ENCODE peak calls at places on chromosomes 4 and X, in eight cellular contexts. One of them, this sample, is unnamed.

GRCh38 chrX:100673397-100673953 is 29.5 kb downstream of the SRPX2 start:
- DNase-seq in psoas muscle: no peak
- DNase-seq in astrocyte: peak
- DNase-seq in transverse colon: no peak
- DNase-seq in neural crest cell: no peak
- DNase-seq in tibial nerve: no peak
- DNase-seq in esophagus squamous epithelium: no peak
- DNase-seq in colonic mucosa: no peak
- DNase-seq in this sample: no peak

GRCh38 chr4:73620115-73620792 is at the start of gene RASSF6:
- DNase-seq in transverse colon: peak
- DNase-seq in colonic mucosa: peak
- DNase-seq in neural crest cell: no peak
- DNase-seq in astrocyte: peak
- DNase-seq in tibial nerve: no peak
- DNase-seq in esophagus squamous epithelium: no peak
- DNase-seq in psoas muscle: no peak
- DNase-seq in this sample: no peak

GRCh38 chr4:99201687-99202086 is 17.4 kb downstream of the ADH6 start:
- DNase-seq in esophagus squamous epithelium: no peak
- DNase-seq in psoas muscle: no peak
- DNase-seq in colonic mucosa: no peak
- DNase-seq in transverse colon: no peak
- DNase-seq in astrocyte: no peak
- DNase-seq in neural crest cell: no peak
- DNase-seq in tibial nerve: no peak
- DNase-seq in this sample: no peak

GRCh38 chrX:20477836-20478532 is 211.3 kb upstream of the RPS6KA3 start:
- DNase-seq in psoas muscle: no peak
- DNase-seq in tibial nerve: no peak
- DNase-seq in transverse colon: peak
- DNase-seq in esophagus squamous epithelium: no peak
- DNase-seq in neural crest cell: no peak
- DNase-seq in colonic mucosa: peak
- DNase-seq in astrocyte: no peak
- DNase-seq in this sample: no peak

GRCh38 chr4:86449746-86450145 is 89.9 kb upstream of the MAPK10 start:
- DNase-seq in tibial nerve: no peak
- DNase-seq in transverse colon: no peak
- DNase-seq in neural crest cell: no peak
- DNase-seq in astrocyte: no peak
- DNase-seq in esophagus squamous epithelium: no peak
- DNase-seq in colonic mucosa: no peak
- DNase-seq in psoas muscle: no peak
- DNase-seq in this sample: no peak

GRCh38 chr4:124810814-124811213 is 98.3 kb upstream of the ANKRD50 start:
- DNase-seq in tibial nerve: no peak
- DNase-seq in astrocyte: no peak
- DNase-seq in neural crest cell: no peak
- DNase-seq in transverse colon: no peak
- DNase-seq in psoas muscle: no peak
- DNase-seq in esophagus squamous epithelium: no peak
- DNase-seq in colonic mucosa: no peak
- DNase-seq in this sample: no peak

GRCh38 chrX:13261348-13261747 is 58.5 kb downstream of the ATXN3L start:
- DNase-seq in esophagus squamous epithelium: no peak
- DNase-seq in astrocyte: no peak
- DNase-seq in neural crest cell: no peak
- DNase-seq in tibial nerve: no peak
- DNase-seq in colonic mucosa: no peak
- DNase-seq in psoas muscle: no peak
- DNase-seq in transverse colon: no peak
- DNase-seq in this sample: no peak

GRCh38 chr4:104890598-104890997 is 256.1 kb upstream of the TET2 start:
- DNase-seq in neural crest cell: no peak
- DNase-seq in colonic mucosa: no peak
- DNase-seq in esophagus squamous epithelium: no peak
- DNase-seq in transverse colon: no peak
- DNase-seq in astrocyte: no peak
- DNase-seq in tibial nerve: no peak
- DNase-seq in psoas muscle: no peak
- DNase-seq in this sample: no peak

GRCh38 chr4:101071241-101071640 is 276.1 kb downstream of the PPP3CA start:
- DNase-seq in colonic mucosa: no peak
- DNase-seq in astrocyte: peak
- DNase-seq in tibial nerve: no peak
- DNase-seq in esophagus squamous epithelium: no peak
- DNase-seq in neural crest cell: no peak
- DNase-seq in psoas muscle: no peak
- DNase-seq in transverse colon: no peak
- DNase-seq in this sample: no peak

GRCh38 chr4:38237139-38237538 is 276.9 kb downstream of the PTTG2 start:
- DNase-seq in psoas muscle: no peak
- DNase-seq in neural crest cell: no peak
- DNase-seq in tibial nerve: no peak
- DNase-seq in esophagus squamous epithelium: no peak
- DNase-seq in transverse colon: no peak
- DNase-seq in colonic mucosa: no peak
- DNase-seq in astrocyte: peak
- DNase-seq in this sample: no peak
- TF ChIP-seq CTCF in psoas muscle: no peak
- TF ChIP-seq CTCF in neural crest cell: no peak
- TF ChIP-seq CTCF in tibial nerve: no peak
- TF ChIP-seq CTCF in esophagus squamous epithelium: no peak
- TF ChIP-seq CTCF in transverse colon: no peak
- TF ChIP-seq CTCF in colonic mucosa: no peak
- TF ChIP-seq CTCF in astrocyte: no peak
- TF ChIP-seq CTCF in this sample: no peak

DNA sequence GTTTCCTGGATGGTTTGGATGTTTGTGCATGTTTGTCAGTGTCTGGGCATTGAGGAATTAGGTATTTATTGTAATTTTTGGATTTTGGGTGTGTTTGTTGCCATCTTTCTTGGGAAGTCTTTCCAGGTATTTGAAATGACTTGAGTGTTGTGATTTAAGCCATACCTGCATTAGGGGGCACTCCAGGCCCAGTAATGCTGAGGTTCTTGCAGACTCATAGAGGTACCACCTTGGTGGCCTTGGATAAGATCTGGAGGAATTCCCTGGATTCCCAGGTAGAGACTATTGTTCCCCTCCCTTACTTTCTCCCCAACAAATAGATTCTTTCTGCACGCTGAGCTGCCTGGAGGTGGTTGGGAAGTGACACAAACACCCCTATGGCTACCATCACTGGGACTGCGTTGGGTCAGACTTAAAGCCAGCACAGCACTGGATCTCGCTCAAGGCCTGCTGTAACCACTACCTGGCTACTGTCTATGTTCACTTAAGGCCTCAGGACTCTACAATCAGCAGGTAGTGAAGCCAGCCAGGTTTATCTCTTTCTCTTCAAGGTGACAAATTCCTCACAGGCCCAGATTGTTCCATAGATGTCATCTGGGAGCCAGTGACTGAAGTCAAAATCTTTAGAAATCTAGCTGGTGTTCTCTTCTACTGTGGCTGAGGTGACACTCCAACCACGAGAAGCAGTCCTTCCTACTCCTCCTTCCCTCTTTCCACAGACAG is 643.6 kb downstream of the PDHA2 start:
- DNase-seq in neural crest cell: no peak
- DNase-seq in transverse colon: no peak
- DNase-seq in astrocyte: no peak
- DNase-seq in esophagus squamous epithelium: no peak
- DNase-seq in colonic mucosa: no peak
- DNase-seq in psoas muscle: no peak
- DNase-seq in tibial nerve: no peak
- DNase-seq in this sample: no peak
- TF ChIP-seq CTCF in neural crest cell: no peak
- TF ChIP-seq CTCF in transverse colon: no peak
- TF ChIP-seq CTCF in astrocyte: no peak
- TF ChIP-seq CTCF in esophagus squamous epithelium: no peak
- TF ChIP-seq CTCF in colonic mucosa: no peak
- TF ChIP-seq CTCF in psoas muscle: no peak
- TF ChIP-seq CTCF in tibial nerve: no peak
- TF ChIP-seq CTCF in this sample: no peak

GRCh38 chr4:31538877-31539276 is 818.7 kb downstream of the PCDH7 start:
- DNase-seq in neural crest cell: no peak
- DNase-seq in psoas muscle: no peak
- DNase-seq in astrocyte: no peak
- DNase-seq in colonic mucosa: no peak
- DNase-seq in transverse colon: no peak
- DNase-seq in esophagus squamous epithelium: no peak
- DNase-seq in tibial nerve: no peak
- DNase-seq in this sample: no peak
- TF ChIP-seq CTCF in neural crest cell: no peak
- TF ChIP-seq CTCF in psoas muscle: no peak
- TF ChIP-seq CTCF in astrocyte: no peak
- TF ChIP-seq CTCF in colonic mucosa: no peak
- TF ChIP-seq CTCF in transverse colon: no peak
- TF ChIP-seq CTCF in esophagus squamous epithelium: no peak
- TF ChIP-seq CTCF in tibial nerve: no peak
- TF ChIP-seq CTCF in this sample: no peak

DNA sequence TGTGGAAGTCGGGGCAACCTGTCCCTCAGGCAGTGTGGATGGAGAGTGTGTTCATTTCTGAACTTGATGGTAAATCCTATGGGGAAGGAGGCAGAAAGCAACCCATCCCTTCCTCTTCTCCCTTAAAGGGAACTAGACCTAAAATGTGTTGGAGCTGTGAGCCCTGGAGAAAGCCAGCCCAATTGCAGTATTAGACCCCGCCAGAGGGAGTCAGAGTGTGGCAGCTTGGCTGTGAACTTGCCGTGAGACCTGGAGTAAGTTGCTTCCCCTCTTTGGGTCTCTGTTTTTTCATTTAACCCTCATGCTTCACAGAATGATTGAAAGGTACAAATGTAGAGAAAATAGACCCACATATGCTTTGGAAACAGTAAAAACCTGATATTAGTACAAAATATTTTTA is 108.7 kb upstream of the PAK3 start:
- DNase-seq in neural crest cell: no peak
- DNase-seq in esophagus squamous epithelium: no peak
- DNase-seq in astrocyte: no peak
- DNase-seq in transverse colon: no peak
- DNase-seq in tibial nerve: no peak
- DNase-seq in psoas muscle: no peak
- DNase-seq in colonic mucosa: no peak
- DNase-seq in this sample: no peak
- TF ChIP-seq CTCF in neural crest cell: peak
- TF ChIP-seq CTCF in esophagus squamous epithelium: no peak
- TF ChIP-seq CTCF in astrocyte: no peak
- TF ChIP-seq CTCF in transverse colon: no peak
- TF ChIP-seq CTCF in tibial nerve: no peak
- TF ChIP-seq CTCF in psoas muscle: no peak
- TF ChIP-seq CTCF in colonic mucosa: no peak
- TF ChIP-seq CTCF in this sample: peak

DNA sequence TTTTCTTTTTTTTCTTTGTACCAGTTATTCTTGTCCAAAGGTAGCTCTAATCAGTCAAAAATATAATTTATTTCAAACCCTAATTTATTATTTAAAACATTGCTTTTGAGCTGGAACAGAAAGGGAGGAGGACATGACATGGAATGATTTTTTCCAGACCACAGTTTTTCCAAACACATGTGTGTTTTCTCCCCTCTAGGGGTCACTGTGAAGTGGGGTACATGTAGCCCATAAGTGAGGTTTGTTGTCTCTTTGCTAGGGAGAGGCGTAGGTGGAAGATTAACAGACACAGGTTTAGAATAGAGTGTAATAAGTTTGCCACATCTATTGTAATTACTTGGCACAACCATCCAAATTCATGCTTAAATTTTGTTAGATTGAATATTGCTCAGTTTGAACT is 83.0 kb downstream of the TNIP2 start:
- DNase-seq in psoas muscle: no peak
- DNase-seq in neural crest cell: no peak
- DNase-seq in colonic mucosa: no peak
- DNase-seq in tibial nerve: no peak
- DNase-seq in transverse colon: no peak
- DNase-seq in astrocyte: no peak
- DNase-seq in esophagus squamous epithelium: no peak
- DNase-seq in this sample: no peak
- TF ChIP-seq CTCF in psoas muscle: no peak
- TF ChIP-seq CTCF in neural crest cell: peak
- TF ChIP-seq CTCF in colonic mucosa: no peak
- TF ChIP-seq CTCF in tibial nerve: no peak
- TF ChIP-seq CTCF in transverse colon: no peak
- TF ChIP-seq CTCF in astrocyte: peak
- TF ChIP-seq CTCF in esophagus squamous epithelium: no peak
- TF ChIP-seq CTCF in this sample: peak

GRCh38 chr4:48680848-48681568 is 99.1 kb downstream of the FRYL start:
- DNase-seq in transverse colon: no peak
- DNase-seq in colonic mucosa: peak
- DNase-seq in astrocyte: no peak
- DNase-seq in neural crest cell: no peak
- DNase-seq in psoas muscle: no peak
- DNase-seq in tibial nerve: no peak
- DNase-seq in esophagus squamous epithelium: no peak
- DNase-seq in this sample: no peak

GRCh38 chr4:48686369-48686768 is 93.7 kb downstream of the FRYL start:
- DNase-seq in neural crest cell: no peak
- DNase-seq in transverse colon: no peak
- DNase-seq in psoas muscle: no peak
- DNase-seq in tibial nerve: no peak
- DNase-seq in colonic mucosa: no peak
- DNase-seq in esophagus squamous epithelium: no peak
- DNase-seq in astrocyte: no peak
- DNase-seq in this sample: no peak

GRCh38 chr4:48687313-48687712 is 92.8 kb downstream of the FRYL start:
- DNase-seq in colonic mucosa: no peak
- DNase-seq in neural crest cell: no peak
- DNase-seq in tibial nerve: no peak
- DNase-seq in transverse colon: no peak
- DNase-seq in esophagus squamous epithelium: no peak
- DNase-seq in astrocyte: no peak
- DNase-seq in psoas muscle: no peak
- DNase-seq in this sample: no peak

GRCh38 chr4:48683784-48684666 is 96.1 kb downstream of the FRYL start:
- DNase-seq in transverse colon: no peak
- DNase-seq in psoas muscle: no peak
- DNase-seq in tibial nerve: no peak
- DNase-seq in colonic mucosa: no peak
- DNase-seq in esophagus squamous epithelium: no peak
- DNase-seq in astrocyte: peak
- DNase-seq in neural crest cell: no peak
- DNase-seq in this sample: no peak

DNA sequence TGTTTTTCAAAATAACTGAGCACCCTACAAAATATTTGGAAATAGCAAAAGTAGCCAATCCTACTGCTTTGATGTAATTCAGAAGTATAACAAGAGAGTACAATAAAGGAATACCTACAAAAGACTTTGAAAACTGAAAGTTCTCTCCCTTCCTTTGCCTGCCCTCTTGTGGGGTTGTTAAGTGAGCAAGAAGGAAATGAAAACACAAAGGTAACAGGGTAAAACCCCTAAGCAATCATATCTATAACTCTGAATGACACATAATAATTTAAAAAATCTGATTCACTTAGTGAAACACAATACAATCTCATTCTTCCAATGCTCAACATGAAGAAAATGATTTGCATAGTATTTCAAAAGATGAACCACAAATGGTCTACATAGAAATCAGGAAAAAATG is 98.2 kb downstream of the FRYL start:
- DNase-seq in psoas muscle: no peak
- DNase-seq in esophagus squamous epithelium: no peak
- DNase-seq in tibial nerve: no peak
- DNase-seq in neural crest cell: no peak
- DNase-seq in transverse colon: no peak
- DNase-seq in astrocyte: peak
- DNase-seq in colonic mucosa: no peak
- DNase-seq in this sample: no peak
- TF ChIP-seq CTCF in psoas muscle: peak
- TF ChIP-seq CTCF in esophagus squamous epithelium: no peak
- TF ChIP-seq CTCF in tibial nerve: no peak
- TF ChIP-seq CTCF in neural crest cell: no peak
- TF ChIP-seq CTCF in transverse colon: peak
- TF ChIP-seq CTCF in astrocyte: peak
- TF ChIP-seq CTCF in colonic mucosa: peak
- TF ChIP-seq CTCF in this sample: peak

GRCh38 chrX:115957862-115958490 is 212.6 kb upstream of the AGTR2 start:
- DNase-seq in neural crest cell: no peak
- DNase-seq in colonic mucosa: no peak
- DNase-seq in tibial nerve: no peak
- DNase-seq in transverse colon: no peak
- DNase-seq in psoas muscle: no peak
- DNase-seq in esophagus squamous epithelium: no peak
- DNase-seq in astrocyte: no peak
- DNase-seq in this sample: no peak
- TF ChIP-seq CTCF in neural crest cell: peak
- TF ChIP-seq CTCF in colonic mucosa: no peak
- TF ChIP-seq CTCF in tibial nerve: no peak
- TF ChIP-seq CTCF in transverse colon: no peak
- TF ChIP-seq CTCF in psoas muscle: peak
- TF ChIP-seq CTCF in esophagus squamous epithelium: no peak
- TF ChIP-seq CTCF in astrocyte: no peak
- TF ChIP-seq CTCF in this sample: peak